ENCODE peak calls at places on chromosomes 16 and 17, in four cellular contexts. One of them, this sample, is unnamed.

GRCh38 chr17:60354223-60354622 is 37.7 kb downstream of the USP32 start:
- DNase-seq in IMR-90: peak
- DNase-seq in GM12865: no peak
- DNase-seq in CD8-positive, alpha-beta T cell: no peak
- DNase-seq in this sample: no peak

GRCh38 chr17:6894206-6894528 is 62.6 kb upstream of the TEKT1 start:
- DNase-seq in CD8-positive, alpha-beta T cell: no peak
- DNase-seq in GM12865: peak
- DNase-seq in IMR-90: no peak
- DNase-seq in this sample: no peak

GRCh38 chr17:3768786-3769185 is 32.2 kb downstream of the ITGAE start:
- DNase-seq in GM12865: no peak
- DNase-seq in IMR-90: no peak
- DNase-seq in CD8-positive, alpha-beta T cell: no peak
- DNase-seq in this sample: no peak

GRCh38 chr16:13997933-13998332 is 73.2 kb upstream of the MRTFB start:
- DNase-seq in CD8-positive, alpha-beta T cell: no peak
- DNase-seq in GM12865: peak
- DNase-seq in IMR-90: no peak
- DNase-seq in this sample: no peak

GRCh38 chr17:35745246-35745645 is 7.8 kb downstream of the GAS2L2 start:
- DNase-seq in CD8-positive, alpha-beta T cell: no peak
- DNase-seq in GM12865: no peak
- DNase-seq in IMR-90: no peak
- DNase-seq in this sample: no peak

GRCh38 chr16:57358527-57359095 is at the start of gene CCL22:
- DNase-seq in IMR-90: no peak
- DNase-seq in GM12865: peak
- DNase-seq in CD8-positive, alpha-beta T cell: no peak
- DNase-seq in this sample: peak

GRCh38 chr17:74860229-74860998 is 729 bp upstream of the GRIN2C start:
- DNase-seq in GM12865: no peak
- DNase-seq in IMR-90: no peak
- DNase-seq in CD8-positive, alpha-beta T cell: no peak
- DNase-seq in this sample: no peak

GRCh38 chr17:65627892-65628622 is 66.6 kb upstream of the AXIN2 start:
- DNase-seq in CD8-positive, alpha-beta T cell: no peak
- DNase-seq in IMR-90: peak
- DNase-seq in GM12865: no peak
- DNase-seq in this sample: no peak

GRCh38 chr17:38469875-38470274 is 41.6 kb downstream of the ARHGAP23 start:
- DNase-seq in GM12865: no peak
- DNase-seq in CD8-positive, alpha-beta T cell: no peak
- DNase-seq in IMR-90: peak
- DNase-seq in this sample: no peak

GRCh38 chr16:65388592-65388991 is 266.7 kb upstream of the CDH11 start:
- DNase-seq in GM12865: no peak
- DNase-seq in IMR-90: peak
- DNase-seq in CD8-positive, alpha-beta T cell: no peak
- DNase-seq in this sample: no peak

GRCh38 chr16:56729351-56729735 is 586 bp upstream of the NUP93 start:
- DNase-seq in CD8-positive, alpha-beta T cell: no peak
- DNase-seq in IMR-90: no peak
- DNase-seq in GM12865: no peak
- DNase-seq in this sample: no peak

GRCh38 chr17:62178579-62178978 is 113.5 kb upstream of the MED13 start:
- DNase-seq in CD8-positive, alpha-beta T cell: no peak
- DNase-seq in IMR-90: peak
- DNase-seq in GM12865: no peak
- DNase-seq in this sample: no peak

GRCh38 chr17:45104497-45104896 is 27.8 kb downstream of the PLCD3 start:
- DNase-seq in IMR-90: no peak
- DNase-seq in GM12865: no peak
- DNase-seq in CD8-positive, alpha-beta T cell: no peak
- DNase-seq in this sample: no peak

GRCh38 chr16:11112723-11113348 is 143.2 kb downstream of the SOCS1 start:
- DNase-seq in CD8-positive, alpha-beta T cell: no peak
- DNase-seq in GM12865: peak
- DNase-seq in IMR-90: no peak
- DNase-seq in this sample: no peak

GRCh38 chr16:46882940-46883307 is 1.2 kb upstream of the GPT2 start:
- DNase-seq in GM12865: no peak
- DNase-seq in CD8-positive, alpha-beta T cell: no peak
- DNase-seq in IMR-90: no peak
- DNase-seq in this sample: no peak

GRCh38 chr16:25747160-25747758 is 55.5 kb downstream of the HS3ST4 start:
- DNase-seq in GM12865: peak
- DNase-seq in CD8-positive, alpha-beta T cell: no peak
- DNase-seq in IMR-90: no peak
- DNase-seq in this sample: no peak

GRCh38 chr17:1697681-1698080 is 12.5 kb downstream of the TLCD2 start:
- DNase-seq in IMR-90: no peak
- DNase-seq in GM12865: no peak
- DNase-seq in CD8-positive, alpha-beta T cell: no peak
- DNase-seq in this sample: no peak

GRCh38 chr17:31433091-31433790 is 41.8 kb downstream of the RAB11FIP4 start:
- DNase-seq in CD8-positive, alpha-beta T cell: peak
- DNase-seq in GM12865: peak
- DNase-seq in IMR-90: no peak
- DNase-seq in this sample: no peak

GRCh38 chr17:64326420-64327054 is 63.5 kb upstream of the TEX2 start:
- DNase-seq in GM12865: peak
- DNase-seq in IMR-90: no peak
- DNase-seq in CD8-positive, alpha-beta T cell: no peak
- DNase-seq in this sample: peak

GRCh38 chr16:19874816-19875546 is 9.7 kb downstream of the GPRC5B start:
- DNase-seq in GM12865: no peak
- DNase-seq in IMR-90: no peak
- DNase-seq in CD8-positive, alpha-beta T cell: no peak
- DNase-seq in this sample: no peak

GRCh38 chr17:45170280-45170975 is 8.8 kb downstream of the HEXIM2 start:
- DNase-seq in IMR-90: no peak
- DNase-seq in GM12865: no peak
- DNase-seq in CD8-positive, alpha-beta T cell: no peak
- DNase-seq in this sample: no peak

GRCh38 chr17:6248061-6248460 is 177.9 kb downstream of the WSCD1 start:
- DNase-seq in IMR-90: no peak
- DNase-seq in GM12865: no peak
- DNase-seq in CD8-positive, alpha-beta T cell: no peak
- DNase-seq in this sample: no peak

GRCh38 chr16:54934536-54935410 is 4.1 kb downstream of the IRX5 start:
- DNase-seq in CD8-positive, alpha-beta T cell: no peak
- DNase-seq in GM12865: no peak
- DNase-seq in IMR-90: no peak
- DNase-seq in this sample: no peak
- TF ChIP-seq CTCF in CD8-positive, alpha-beta T cell: no peak
- TF ChIP-seq CTCF in GM12865: no peak
- TF ChIP-seq CTCF in IMR-90: no peak
- TF ChIP-seq CTCF in this sample: no peak

DNA sequence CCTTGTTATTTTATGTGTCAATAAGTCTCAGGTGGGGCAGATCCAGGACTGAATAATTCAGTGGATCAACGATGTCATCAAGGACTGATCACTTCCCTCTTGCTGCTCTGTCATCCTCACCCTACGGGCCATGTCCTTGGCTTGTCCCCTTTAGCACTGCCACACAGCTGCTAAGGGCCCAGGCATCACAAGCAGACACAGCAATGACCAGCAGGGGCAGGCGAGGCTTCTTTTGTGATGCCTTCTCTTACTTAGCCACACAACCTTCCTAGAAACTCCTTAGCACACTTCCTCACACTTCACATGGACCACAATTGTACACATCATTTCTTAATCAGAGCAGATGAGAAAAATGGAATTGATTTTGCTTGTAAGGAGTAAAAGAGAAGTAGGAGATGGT is 356.3 kb upstream of the SOX9 start:
- DNase-seq in GM12865: peak
- DNase-seq in CD8-positive, alpha-beta T cell: no peak
- DNase-seq in IMR-90: no peak
- DNase-seq in this sample: no peak
- TF ChIP-seq CTCF in GM12865: peak
- TF ChIP-seq CTCF in CD8-positive, alpha-beta T cell: no peak
- TF ChIP-seq CTCF in IMR-90: peak
- TF ChIP-seq CTCF in this sample: no peak

GRCh38 chr17:48542956-48543853 is 1.7 kb downstream of the HOXB2 start:
- DNase-seq in CD8-positive, alpha-beta T cell: peak
- DNase-seq in GM12865: peak
- DNase-seq in IMR-90: peak
- DNase-seq in this sample: no peak
- TF ChIP-seq CTCF in CD8-positive, alpha-beta T cell: no peak
- TF ChIP-seq CTCF in GM12865: peak
- TF ChIP-seq CTCF in IMR-90: no peak
- TF ChIP-seq CTCF in this sample: no peak

DNA sequence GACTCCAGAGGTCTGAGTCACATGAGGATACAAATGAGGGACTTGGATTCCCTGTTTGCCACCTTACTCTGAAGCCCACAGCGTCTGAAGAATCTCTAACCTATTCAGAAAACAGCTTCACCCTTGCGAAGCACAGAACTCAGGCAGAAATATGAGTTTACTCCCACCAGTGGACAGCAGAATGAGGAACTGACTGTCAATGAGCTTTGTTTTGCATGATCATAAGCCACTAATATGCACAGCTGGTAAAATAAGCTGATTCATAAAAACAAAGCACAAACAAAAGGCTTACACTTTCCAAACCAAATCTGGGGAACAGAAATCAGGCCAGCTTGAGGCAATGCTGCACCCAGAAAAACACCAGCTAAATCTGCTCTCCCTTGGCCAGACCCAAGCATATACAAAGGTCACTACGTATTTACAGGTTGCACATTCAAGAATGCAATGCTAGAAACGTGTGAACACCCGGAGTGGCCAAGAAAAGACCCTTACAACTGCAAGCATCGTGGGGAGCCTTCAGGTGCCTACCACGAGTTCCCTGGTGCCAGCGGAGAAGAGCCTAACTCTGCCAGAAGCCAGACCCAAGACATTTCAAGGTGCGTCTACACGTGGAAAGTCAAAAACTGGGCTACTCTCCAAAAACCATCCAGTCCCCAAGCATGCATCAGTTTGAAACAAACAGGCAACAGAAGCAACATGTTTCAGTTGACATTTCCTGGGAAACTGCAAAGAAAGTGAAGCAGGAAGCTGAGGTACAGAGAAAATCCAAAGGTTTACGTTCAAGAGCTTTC is 207.1 kb downstream of the ZFHX3 start:
- DNase-seq in CD8-positive, alpha-beta T cell: no peak
- DNase-seq in GM12865: no peak
- DNase-seq in IMR-90: peak
- DNase-seq in this sample: no peak
- TF ChIP-seq CTCF in CD8-positive, alpha-beta T cell: no peak
- TF ChIP-seq CTCF in GM12865: no peak
- TF ChIP-seq CTCF in IMR-90: no peak
- TF ChIP-seq CTCF in this sample: no peak

GRCh38 chr16:30944352-30944751 is 4.5 kb upstream of the ORAI3 start:
- DNase-seq in GM12865: no peak
- DNase-seq in IMR-90: no peak
- DNase-seq in CD8-positive, alpha-beta T cell: no peak
- DNase-seq in this sample: no peak

GRCh38 chr16:30947533-30948086 is 1.3 kb upstream of the ORAI3 start:
- DNase-seq in IMR-90: no peak
- DNase-seq in GM12865: no peak
- DNase-seq in CD8-positive, alpha-beta T cell: no peak
- DNase-seq in this sample: no peak

GRCh38 chr16:30948956-30949654 is at the start of gene ORAI3:
- DNase-seq in GM12865: peak
- DNase-seq in IMR-90: peak
- DNase-seq in CD8-positive, alpha-beta T cell: no peak
- DNase-seq in this sample: peak

GRCh38 chr16:30948087-30948955 is 547 bp upstream of the ORAI3 start:
- DNase-seq in IMR-90: peak
- DNase-seq in CD8-positive, alpha-beta T cell: no peak
- DNase-seq in GM12865: peak
- DNase-seq in this sample: no peak

GRCh38 chr16:30946671-30947532 is 2.0 kb upstream of the ORAI3 start:
- DNase-seq in IMR-90: no peak
- DNase-seq in CD8-positive, alpha-beta T cell: no peak
- DNase-seq in GM12865: no peak
- DNase-seq in this sample: no peak
- TF ChIP-seq CTCF in IMR-90: no peak
- TF ChIP-seq CTCF in CD8-positive, alpha-beta T cell: no peak
- TF ChIP-seq CTCF in GM12865: no peak
- TF ChIP-seq CTCF in this sample: no peak

GRCh38 chr17:73230088-73230487 is 31.6 kb downstream of the CPSF4L start:
- DNase-seq in GM12865: no peak
- DNase-seq in IMR-90: no peak
- DNase-seq in CD8-positive, alpha-beta T cell: no peak
- DNase-seq in this sample: no peak

GRCh38 chr17:73232587-73233373 is 28.9 kb downstream of the CPSF4L start:
- DNase-seq in GM12865: peak
- DNase-seq in IMR-90: peak
- DNase-seq in CD8-positive, alpha-beta T cell: peak
- DNase-seq in this sample: no peak

GRCh38 chr17:73231363-73231762 is 30.3 kb downstream of the CPSF4L start:
- DNase-seq in IMR-90: peak
- DNase-seq in CD8-positive, alpha-beta T cell: no peak
- DNase-seq in GM12865: no peak
- DNase-seq in this sample: no peak

GRCh38 chr17:73234746-73235145 is 26.9 kb downstream of the CPSF4L start:
- DNase-seq in GM12865: no peak
- DNase-seq in IMR-90: no peak
- DNase-seq in CD8-positive, alpha-beta T cell: no peak
- DNase-seq in this sample: no peak

GRCh38 chr17:73231841-73232586 is 29.7 kb downstream of the CPSF4L start:
- DNase-seq in GM12865: peak
- DNase-seq in CD8-positive, alpha-beta T cell: peak
- DNase-seq in IMR-90: peak
- DNase-seq in this sample: peak
- TF ChIP-seq CTCF in GM12865: no peak
- TF ChIP-seq CTCF in CD8-positive, alpha-beta T cell: no peak
- TF ChIP-seq CTCF in IMR-90: peak
- TF ChIP-seq CTCF in this sample: peak

This sample was measured in CD14-positive monocyte.